ENCODE peak calls at places on chromosomes 11 and 22, in ten cellular contexts. L, T, J, S, W, E, A, Z, X and N are unnamed samples.

GRCh38 chr11:112634551-112634950 is 326.7 kb upstream of the NCAM1 start:
- DNase-seq in L (no peak), T (no peak), J (no peak), S (no peak), W (no peak), E (no peak), A (no peak), Z (peak; percentile 18), X (no peak), N (no peak)

GRCh38 chr11:2175659-2176058 is 4.0 kb upstream of the TH start:
- DNase-seq in L (peak; percentile 27), T (peak; percentile 86), J (no peak), S (no peak), W (no peak), E (no peak), A (peak; percentile 52), Z (no peak), X (no peak), N (no peak)

GRCh38 chr11:76742912-76743311 is 40.2 kb upstream of the TSKU start:
- DNase-seq in L (peak; percentile 54), T (no peak), J (no peak), S (no peak), W (no peak), E (no peak), A (peak; percentile 68), Z (no peak), X (no peak), N (no peak)

GRCh38 chr22:19147193-19147780 is 2.8 kb downstream of the GSC2 start:
- DNase-seq in L (no peak), T (no peak), J (no peak), S (no peak), W (no peak), E (no peak), A (no peak), Z (peak; percentile 58), X (no peak), N (no peak)

GRCh38 chr22:32693102-32693501 is 108.4 kb upstream of the TIMP3 start:
- DNase-seq in L (no peak), T (no peak), J (no peak), S (no peak), W (no peak), E (no peak), A (no peak), Z (no peak), X (no peak), N (no peak)

GRCh38 chr22:46471901-46472721 is 65.3 kb downstream of the CELSR1 start:
- DNase-seq in L (no peak), T (no peak), J (no peak), S (no peak), W (no peak), E (peak; percentile 32), A (no peak), Z (no peak), X (no peak), N (no peak)

GRCh38 chr11:45091563-45092392 is 54.7 kb upstream of the PRDM11 start:
- DNase-seq in L (no peak), T (no peak), J (peak; percentile 40), S (peak; percentile 33), W (no peak), E (peak; percentile 58), A (no peak), Z (peak; percentile 93), X (no peak), N (no peak)

GRCh38 chr11:363948-364761 is 5.1 kb upstream of the B4GALNT4 start:
- DNase-seq in L (peak; percentile 30), T (no peak), J (peak; percentile 70), S (no peak), W (peak; percentile 74), E (peak; percentile 64), A (no peak), Z (peak; percentile 88), X (peak; percentile 88), N (no peak)

GRCh38 chr22:50698546-50698945 is 25.9 kb downstream of the SHANK3 start:
- DNase-seq in L (no peak), T (no peak), J (peak; percentile 55), S (peak; percentile 36), W (no peak), E (no peak), A (no peak), Z (no peak), X (no peak), N (no peak)

GRCh38 chr11:112885744-112886706 is 75.2 kb upstream of the NCAM1 start:
- DNase-seq in L (no peak), T (no peak), J (no peak), S (no peak), W (no peak), E (no peak), A (no peak), Z (no peak), X (no peak), N (no peak)

GRCh38 chr11:128789497-128790080 is 77.5 kb downstream of the KCNJ1 start:
- DNase-seq in L (no peak), T (no peak), J (no peak), S (no peak), W (no peak), E (no peak), A (peak; percentile 8), Z (no peak), X (no peak), N (no peak)

GRCh38 chr11:128790200-128790599 is 76.9 kb downstream of the KCNJ1 start:
- DNase-seq in L (peak; percentile 17), T (peak; percentile 68), J (no peak), S (peak; percentile 72), W (no peak), E (no peak), A (peak; percentile 70), Z (no peak), X (no peak), N (peak; percentile 45)

GRCh38 chr11:128783513-128783912 is 83.6 kb downstream of the KCNJ1 start:
- DNase-seq in L (no peak), T (no peak), J (no peak), S (no peak), W (no peak), E (no peak), A (no peak), Z (no peak), X (no peak), N (no peak)

GRCh38 chr11:128784059-128784804 is 82.9 kb downstream of the KCNJ1 start:
- DNase-seq in L (no peak), T (no peak), J (no peak), S (no peak), W (no peak), E (no peak), A (no peak), Z (peak; percentile 76), X (no peak), N (no peak)

GRCh38 chr11:128786507-128786906 is 80.6 kb downstream of the KCNJ1 start:
- DNase-seq in L (no peak), T (no peak), J (no peak), S (no peak), W (no peak), E (no peak), A (no peak), Z (no peak), X (no peak), N (no peak)
- H3K4me3 ChIP-seq in L (no peak overlapping the region), T (no peak overlapping the region), J (no peak overlapping the region), S (no peak overlapping the region), W (no peak overlapping the region), E (no peak overlapping the region), A (no peak overlapping the region), Z (no peak overlapping the region), X (no peak overlapping the region), N (no peak overlapping the region)

DNA sequence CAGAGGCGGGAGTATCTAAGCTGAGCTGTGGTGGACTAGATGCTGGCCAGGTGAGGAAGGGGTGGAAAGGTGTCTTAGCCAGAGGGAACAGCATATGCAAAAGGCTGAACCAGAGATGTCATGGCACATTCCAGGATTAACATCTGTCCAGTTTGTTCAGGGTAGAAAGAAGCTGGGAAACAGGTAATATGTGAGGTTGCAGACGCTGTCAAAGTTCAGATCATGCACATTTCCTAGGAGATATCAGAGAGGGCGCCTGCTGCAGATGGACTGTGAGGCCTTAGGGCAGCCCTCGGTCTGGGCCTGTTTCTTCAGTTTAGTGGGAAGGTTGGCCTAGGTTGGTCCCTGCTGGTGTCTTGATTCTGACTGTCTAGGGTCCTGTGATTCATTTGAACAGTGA is 97.7 kb upstream of the CRYBB3 start:
- DNase-seq in L (no peak), T (no peak), J (no peak), S (no peak), W (no peak), E (no peak), A (no peak), Z (no peak), X (no peak), N (no peak)
- H3K4me3 ChIP-seq in L (no peak overlapping the region), T (no peak overlapping the region), J (no peak overlapping the region), S (no peak overlapping the region), W (no peak overlapping the region), E (no peak overlapping the region), A (no peak overlapping the region), Z (no peak overlapping the region), X (no peak overlapping the region), N (no peak overlapping the region)

DNA sequence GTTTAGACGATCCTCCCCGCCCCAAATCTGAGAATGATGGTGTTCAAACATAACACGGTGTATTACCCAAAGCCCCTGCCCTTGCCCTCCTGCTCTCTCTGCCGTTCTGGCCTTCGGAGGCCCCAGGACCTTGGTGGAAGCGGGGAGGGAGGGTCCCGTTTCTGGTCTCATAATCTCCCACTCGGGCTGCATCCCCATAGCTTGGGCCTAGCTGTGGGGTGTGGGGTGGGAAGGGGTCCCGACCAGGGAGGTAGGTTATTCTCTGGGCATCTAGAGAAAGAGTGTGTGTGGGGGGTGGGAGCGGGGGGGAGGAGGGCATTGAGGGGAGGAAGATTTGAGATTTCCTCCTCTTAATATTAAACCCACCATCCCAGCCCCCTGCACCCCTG is 2.3 kb downstream of the PKNOX2 start:
- DNase-seq in L (no peak), T (peak; percentile 27), J (no peak), S (no peak), W (no peak), E (no peak), A (no peak), Z (no peak), X (no peak), N (peak; percentile 29)
- H3K4me3 ChIP-seq in L (no peak overlapping the region), T (peak overlapping the region; percentile 68), J (peak overlapping the region; percentile 67), S (peak overlapping the region; percentile 74), W (no peak overlapping the region), E (no peak overlapping the region), A (no peak overlapping the region), Z (peak overlapping the region; percentile 80), X (no peak overlapping the region), N (peak overlapping the region; percentile 71)

DNA sequence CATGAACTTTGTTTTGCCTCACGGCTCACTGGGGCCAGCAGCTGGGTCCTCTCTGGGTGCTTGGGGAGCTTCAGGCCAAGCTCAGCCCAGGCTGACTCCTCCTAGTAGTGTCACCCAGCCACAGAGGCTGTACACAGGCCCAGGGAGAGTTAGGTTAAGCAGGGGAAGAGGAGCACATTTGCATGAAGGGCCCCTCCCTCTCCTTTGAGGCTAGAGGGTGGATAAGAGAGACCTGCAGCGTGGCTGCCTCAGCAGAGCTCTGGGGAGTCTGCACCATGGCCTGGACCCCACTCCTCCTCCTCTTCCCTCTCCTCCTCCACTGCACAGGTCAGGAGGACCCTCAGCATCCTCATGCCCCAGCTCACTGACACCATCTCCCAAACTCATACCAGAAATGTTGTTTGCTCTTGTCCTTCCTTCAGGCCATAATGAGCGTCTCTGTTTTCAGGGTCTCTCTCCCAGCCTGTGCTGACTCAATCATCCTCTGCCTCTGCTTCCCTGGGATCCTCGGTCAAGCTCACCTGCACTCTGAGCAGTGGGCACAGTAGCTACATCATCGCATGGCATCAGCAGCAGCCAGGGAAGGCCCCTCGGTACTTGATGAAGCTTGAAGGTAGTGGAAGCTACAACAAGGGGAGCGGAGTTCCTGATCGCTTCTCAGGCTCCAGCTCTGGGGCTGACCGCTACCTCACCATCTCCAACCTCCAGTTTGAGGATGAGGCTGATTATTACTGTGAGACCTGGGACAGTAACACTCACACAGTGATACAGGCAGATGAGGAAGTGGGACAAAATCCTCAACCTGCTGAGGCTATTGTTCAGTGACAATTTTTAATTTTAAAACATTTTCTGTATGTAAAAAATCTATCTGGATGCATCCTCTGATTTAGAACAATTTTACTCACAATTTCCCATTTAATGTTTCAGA is 82.4 kb upstream of the VPREB1 start:
- DNase-seq in L (no peak), T (no peak), J (no peak), S (no peak), W (peak; percentile 95), E (no peak), A (no peak), Z (no peak), X (peak; percentile 65), N (no peak)
- H3K4me3 ChIP-seq in L (no peak overlapping the region), T (no peak overlapping the region), J (no peak overlapping the region), S (no peak overlapping the region), W (peak overlapping the region; percentile 66), E (no peak overlapping the region), A (no peak overlapping the region), Z (no peak overlapping the region), X (no peak overlapping the region), N (no peak overlapping the region)